ENCODE peak calls at places on chromosomes 12 and 14, in seven cellular contexts. N, H, O, D, T, Y and Z are unnamed samples.

GRCh38 chr14:52918486-52918885 is 32.4 kb downstream of the FERMT2 start:
- DNase-seq in N (no peak), H (no peak), O (no peak), D (peak), T (no peak), Y (peak), Z (no peak)

GRCh38 chr12:18546399-18546798 is 191.4 kb downstream of the PLCZ1 start:
- DNase-seq in N (no peak), H (no peak), O (no peak), D (peak), T (no peak), Y (no peak), Z (no peak)

GRCh38 chr12:96196781-96197180 is 2.6 kb downstream of the ELK3 start:
- DNase-seq in N (no peak), H (no peak), O (no peak), D (peak), T (no peak), Y (no peak), Z (no peak)

GRCh38 chr12:6218526-6218925 is 18.3 kb downstream of the CD9 start:
- DNase-seq in N (no peak), H (no peak), O (no peak), D (no peak), T (no peak), Y (no peak), Z (no peak)

GRCh38 chr12:11510671-11511070 is 115.3 kb upstream of the PRB2 start:
- DNase-seq in N (no peak), H (no peak), O (no peak), D (no peak), T (no peak), Y (no peak), Z (no peak)

GRCh38 chr14:57987596-57988300 is 121.9 kb upstream of the SLC35F4 start:
- DNase-seq in N (no peak), H (no peak), O (no peak), D (no peak), T (no peak), Y (no peak), Z (no peak)

GRCh38 chr14:92659765-92660561 is 88.5 kb downstream of the LGMN start:
- DNase-seq in N (no peak), H (no peak), O (no peak), D (no peak), T (no peak), Y (no peak), Z (no peak)

GRCh38 chr12:119406811-119407210 is 72.3 kb downstream of the CCDC60 start:
- DNase-seq in N (no peak), H (no peak), O (no peak), D (no peak), T (no peak), Y (no peak), Z (no peak)

GRCh38 chr12:53065975-53066593 is 13.1 kb downstream of the SPRYD3 start:
- DNase-seq in N (peak), H (peak), O (peak), D (peak), T (peak), Y (peak), Z (peak)

GRCh38 chr12:91053951-91054715 is 3.7 kb downstream of the KERA start:
- DNase-seq in N (no peak), H (no peak), O (no peak), D (peak), T (no peak), Y (no peak), Z (no peak)

GRCh38 chr14:81669308-81669707 is 135.7 kb upstream of the SEL1L start:
- DNase-seq in N (no peak), H (no peak), O (no peak), D (no peak), T (no peak), Y (peak), Z (peak)

GRCh38 chr12:52440821-52441319 is 6.7 kb upstream of the KRT75 start:
- DNase-seq in N (no peak), H (no peak), O (no peak), D (peak), T (no peak), Y (no peak), Z (no peak)

GRCh38 chr14:101072945-101073597 is 169.5 kb upstream of the RTL1 start:
- DNase-seq in N (no peak), H (no peak), O (peak), D (peak), T (peak), Y (peak), Z (peak)

GRCh38 chr12:67909091-67909531 is 80.1 kb upstream of the IFNG-AS1 start:
- DNase-seq in N (no peak), H (no peak), O (no peak), D (peak), T (no peak), Y (no peak), Z (no peak)

GRCh38 chr12:38502016-38502415 is 185.4 kb downstream of the ALG10B start:
- DNase-seq in N (no peak), H (no peak), O (no peak), D (no peak), T (no peak), Y (no peak), Z (no peak)

GRCh38 chr14:102644523-102644922 is 52.1 kb downstream of the RCOR1 start:
- DNase-seq in N (no peak), H (no peak), O (no peak), D (no peak), T (no peak), Y (no peak), Z (no peak)

GRCh38 chr12:112514926-112515642 is 96.3 kb downstream of the PTPN11 start:
- DNase-seq in N (no peak), H (no peak), O (no peak), D (no peak), T (no peak), Y (no peak), Z (no peak)

GRCh38 chr12:127681151-127681754 is 585.7 kb upstream of the TMEM132C start:
- DNase-seq in N (no peak), H (no peak), O (no peak), D (no peak), T (no peak), Y (no peak), Z (no peak)

GRCh38 chr12:91778938-91779400 is 366.7 kb downstream of the BTG1 start:
- DNase-seq in N (no peak), H (no peak), O (no peak), D (peak), T (no peak), Y (peak), Z (no peak)

GRCh38 chr14:105093426-105094192 is 28.4 kb upstream of the GPR132 start:
- DNase-seq in N (no peak), H (peak), O (peak), D (peak), T (peak), Y (peak), Z (peak)

GRCh38 chr14:22598896-22599244 is 770 bp downstream of the ABHD4 start:
- DNase-seq in N (no peak), H (no peak), O (peak), D (peak), T (no peak), Y (peak), Z (no peak)

GRCh38 chr14:83416476-83416875 is 1882.8 kb upstream of the SEL1L start:
- DNase-seq in N (no peak), H (no peak), O (no peak), D (no peak), T (no peak), Y (no peak), Z (no peak)

GRCh38 chr12:110791589-110791988 is 48.9 kb upstream of the PPP1CC start:
- DNase-seq in N (no peak), H (no peak), O (no peak), D (no peak), T (no peak), Y (no peak), Z (no peak)

GRCh38 chr12:3246253-3246652 is 169.1 kb downstream of the TSPAN9 start:
- DNase-seq in N (no peak), H (no peak), O (no peak), D (no peak), T (no peak), Y (no peak), Z (no peak)

GRCh38 chr12:49671051-49671765 is 36.0 kb downstream of the FMNL3 start:
- DNase-seq in N (peak), H (no peak), O (no peak), D (no peak), T (no peak), Y (no peak), Z (no peak)

GRCh38 chr14:105989746-105990302 is 463.4 kb downstream of the TMEM121 start:
- DNase-seq in N (no peak), H (no peak), O (no peak), D (no peak), T (no peak), Y (no peak), Z (no peak)

GRCh38 chr12:100077367-100077766 is 65.3 kb downstream of the BLTP3B start:
- DNase-seq in N (no peak), H (no peak), O (no peak), D (peak), T (peak), Y (no peak), Z (no peak)

GRCh38 chr12:2651061-2651965 is 143.5 kb upstream of the FKBP4 start:
- DNase-seq in N (no peak), H (no peak), O (no peak), D (no peak), T (no peak), Y (no peak), Z (no peak)

GRCh38 chr14:48398675-48399282 is 723.4 kb upstream of the MDGA2 start:
- DNase-seq in N (no peak), H (no peak), O (peak), D (no peak), T (peak), Y (peak), Z (peak)

GRCh38 chr12:108738165-108738564 is 6.8 kb upstream of the CORO1C start:
- DNase-seq in N (no peak), H (no peak), O (no peak), D (no peak), T (no peak), Y (no peak), Z (no peak)

GRCh38 chr14:54637829-54638446 is 71.0 kb downstream of the SAMD4A start:
- DNase-seq in N (no peak), H (no peak), O (no peak), D (peak), T (no peak), Y (peak), Z (no peak)

GRCh38 chr14:71651228-71651627 is 281.0 kb upstream of the RGS6 start:
- DNase-seq in N (no peak), H (no peak), O (no peak), D (peak), T (no peak), Y (peak), Z (no peak)

GRCh38 chr12:39723831-39724230 is 104.2 kb upstream of the ABCD2 start:
- DNase-seq in N (no peak), H (no peak), O (no peak), D (peak), T (no peak), Y (peak), Z (peak)

GRCh38 chr14:36627981-36628380 is 33.7 kb upstream of the PAX9 start:
- DNase-seq in N (no peak), H (no peak), O (no peak), D (no peak), T (no peak), Y (no peak), Z (no peak)

GRCh38 chr12:92030618-92031017 is 115.0 kb downstream of the BTG1 start:
- DNase-seq in N (no peak), H (no peak), O (no peak), D (no peak), T (no peak), Y (no peak), Z (no peak)

GRCh38 chr12:15682826-15683225 is 106.4 kb downstream of the EPS8 start:
- DNase-seq in N (no peak), H (no peak), O (no peak), D (peak), T (no peak), Y (no peak), Z (no peak)

GRCh38 chr14:38837333-38838048 is 265.5 kb downstream of the SEC23A start:
- DNase-seq in N (no peak), H (peak), O (no peak), D (no peak), T (no peak), Y (no peak), Z (no peak)

GRCh38 chr12:53093777-53094393 is 3.6 kb upstream of the IGFBP6 start:
- DNase-seq in N (no peak), H (no peak), O (no peak), D (no peak), T (no peak), Y (no peak), Z (no peak)

GRCh38 chr12:85877459-85877858 is 3.4 kb downstream of the NTS start:
- DNase-seq in N (no peak), H (no peak), O (no peak), D (no peak), T (no peak), Y (no peak), Z (no peak)